ENCODE peak calls at places on chromosomes 2 and 18, in ten cellular contexts. F is tibial nerve, Q is lower leg skin, S is adrenal gland, Z is breast epithelium, A is uterus, P is right lobe of liver, J is HCT116, L is thyroid gland, E is transverse colon. M is an unnamed sample.

GRCh38 chr2:54984476-54984875 is 65.8 kb downstream of the RTN4 start:
- DNase-seq in L (no peak), A (no peak), Q (no peak), J (no peak), F (no peak), S (no peak), P (no peak), Z (no peak), E (no peak), M (no peak)

GRCh38 chr2:118750959-118751565 is 96.4 kb downstream of the EN1 start:
- DNase-seq in L (no peak), A (no peak), Q (no peak), S (no peak), E (no peak), P (no peak), Z (no peak), F (no peak), J (no peak), M (no peak)

GRCh38 chr2:162282765-162283425 is 35.6 kb downstream of the IFIH1 start:
- DNase-seq in A (no peak), Q (no peak), S (no peak), J (no peak), L (no peak), E (no peak), F (no peak), P (no peak), Z (no peak), M (no peak)

GRCh38 chr2:102018823-102019445 is 27.2 kb downstream of the IL1R2 start:
- DNase-seq in Q (no peak), E (no peak), P (no peak), F (no peak), S (no peak), J (no peak), L (no peak), A (no peak), Z (no peak), M (no peak)

GRCh38 chr18:66742832-66743231 is 138.9 kb upstream of the CDH19 start:
- DNase-seq in Z (no peak), S (no peak), L (no peak), A (no peak), Q (no peak), F (no peak), E (no peak), J (no peak), P (no peak), M (no peak)

GRCh38 chr2:15734871-15735737 is 143.4 kb downstream of the DDX1 start:
- DNase-seq in Z (no peak), E (no peak), J (no peak), L (no peak), Q (no peak), P (no peak), A (no peak), S (no peak), F (no peak), M (no peak)

GRCh38 chr2:27889774-27890145 is 427 bp downstream of the RBKS start:
- DNase-seq in Q (peak), S (peak), F (no peak), E (no peak), J (no peak), L (peak), Z (no peak), A (no peak), P (peak), M (no peak)

GRCh38 chr2:234548720-234549420 is 52.0 kb upstream of the ARL4C start:
- DNase-seq in F (no peak), A (peak), P (no peak), S (no peak), Q (peak), E (no peak), Z (no peak), L (no peak), J (no peak), M (peak)

GRCh38 chr2:127650785-127651380 is 4.9 kb downstream of the GPR17 start:
- DNase-seq in F (no peak), Q (no peak), E (no peak), S (no peak), A (no peak), J (no peak), Z (no peak), P (peak), L (peak), M (no peak)

GRCh38 chr2:230975927-230976326 is 20.0 kb upstream of the SPATA3 start:
- DNase-seq in Z (no peak), P (no peak), S (no peak), E (no peak), L (no peak), A (no peak), J (no peak), F (no peak), Q (no peak), M (no peak)

GRCh38 chr2:230976671-230977171 is 19.2 kb upstream of the SPATA3 start:
- DNase-seq in F (no peak), Z (no peak), S (no peak), Q (no peak), P (no peak), A (no peak), J (no peak), E (no peak), L (no peak), M (no peak)

GRCh38 chr2:230969673-230970015 is 26.3 kb upstream of the SPATA3 start:
- DNase-seq in J (no peak), P (no peak), Q (no peak), A (no peak), S (no peak), Z (no peak), E (no peak), F (no peak), L (no peak), M (no peak)

GRCh38 chr2:230972046-230972445 is 23.9 kb upstream of the SPATA3 start:
- DNase-seq in Z (no peak), F (no peak), Q (no peak), P (no peak), S (no peak), E (no peak), J (no peak), L (no peak), A (no peak), M (no peak)

GRCh38 chr2:230974096-230974913 is 21.6 kb upstream of the SPATA3 start:
- DNase-seq in E (peak), F (no peak), Q (no peak), J (no peak), L (no peak), P (no peak), A (no peak), S (no peak), Z (no peak), M (no peak)
- H3K4me3 ChIP-seq in E (no peak), F (no peak), Q (no peak), J (no peak), L (no peak), P (no peak), A (no peak), S (no peak), Z (no peak), M (no peak)

GRCh38 chr2:218322756-218323525 is 30.6 kb upstream of the TMBIM1 start:
- DNase-seq in Q (peak), S (peak), L (peak), P (peak), E (peak), J (peak), A (peak), F (peak), Z (peak), M (peak)
- TF ChIP-seq POLR2A in Q (no peak), S (no peak), L (peak), P (peak), E (peak), J (no peak), A (peak), F (no peak), Z (no peak), M (no peak)

DNA sequence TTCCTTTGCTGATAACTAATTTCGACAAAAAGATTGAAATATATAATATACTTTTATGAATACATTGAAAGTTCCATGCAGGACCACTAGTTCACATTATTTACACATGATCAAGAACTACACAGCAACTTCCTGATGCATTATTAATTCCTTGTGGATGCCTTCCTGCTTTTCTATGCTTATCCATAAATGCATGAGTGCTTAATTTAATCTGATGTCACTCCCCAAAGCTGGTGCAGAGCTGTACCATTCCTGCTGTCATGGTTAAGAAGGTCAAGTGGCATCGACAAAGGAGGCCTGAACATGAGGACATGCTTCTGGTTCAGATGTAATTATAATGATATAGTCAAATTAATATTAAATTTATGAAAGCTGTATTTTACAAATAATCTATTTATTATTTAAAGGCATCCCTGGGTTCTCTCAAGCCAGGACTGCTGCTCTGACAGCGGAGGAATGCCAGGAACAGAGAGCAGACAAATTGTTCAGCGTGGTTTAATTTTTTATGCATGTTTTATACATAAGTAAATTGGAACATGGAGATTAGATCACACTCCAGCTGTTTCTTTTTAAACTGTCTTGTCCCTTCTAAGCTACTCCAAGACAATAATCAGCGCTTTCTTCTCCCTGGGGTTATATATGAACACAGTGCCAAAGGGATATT is 307.3 kb upstream of the CNTNAP5 start:
- DNase-seq in J (no peak), Z (no peak), P (no peak), Q (no peak), S (no peak), F (no peak), A (no peak), L (no peak), E (no peak), M (no peak)
- H3K4me3 ChIP-seq in J (no peak), Z (no peak), P (no peak), Q (no peak), S (no peak), F (no peak), A (no peak), L (no peak), E (no peak), M (no peak)

GRCh38 chr18:76878426-76878825 is 56.1 kb downstream of the ZNF236 start:
- DNase-seq in L (no peak), Q (no peak), J (no peak), S (no peak), A (no peak), E (no peak), Z (no peak), P (no peak), F (no peak), M (no peak)
- TF ChIP-seq POLR2A in L (no peak), Q (no peak), J (no peak), S (no peak), A (no peak), E (no peak), Z (no peak), P (no peak), F (no peak), M (no peak)

GRCh38 chr2:99611034-99611433 is 121.2 kb upstream of the REV1 start:
- DNase-seq in E (no peak), Q (no peak), S (no peak), P (no peak), F (no peak), A (no peak), L (no peak), Z (no peak), J (no peak), M (no peak)

GRCh38 chr2:99607454-99607853 is 117.6 kb upstream of the REV1 start:
- DNase-seq in S (no peak), E (no peak), L (no peak), F (no peak), J (no peak), A (no peak), P (no peak), Z (no peak), Q (no peak), M (no peak)

GRCh38 chr2:99608861-99609260 is 119.0 kb upstream of the REV1 start:
- DNase-seq in Q (no peak), P (no peak), J (no peak), F (no peak), A (no peak), Z (no peak), S (no peak), L (no peak), E (no peak), M (no peak)

GRCh38 chr2:99609851-99610381 is 120.1 kb upstream of the REV1 start:
- DNase-seq in L (no peak), Q (no peak), E (no peak), P (no peak), S (no peak), A (no peak), F (no peak), Z (no peak), J (no peak), M (no peak)

DNA sequence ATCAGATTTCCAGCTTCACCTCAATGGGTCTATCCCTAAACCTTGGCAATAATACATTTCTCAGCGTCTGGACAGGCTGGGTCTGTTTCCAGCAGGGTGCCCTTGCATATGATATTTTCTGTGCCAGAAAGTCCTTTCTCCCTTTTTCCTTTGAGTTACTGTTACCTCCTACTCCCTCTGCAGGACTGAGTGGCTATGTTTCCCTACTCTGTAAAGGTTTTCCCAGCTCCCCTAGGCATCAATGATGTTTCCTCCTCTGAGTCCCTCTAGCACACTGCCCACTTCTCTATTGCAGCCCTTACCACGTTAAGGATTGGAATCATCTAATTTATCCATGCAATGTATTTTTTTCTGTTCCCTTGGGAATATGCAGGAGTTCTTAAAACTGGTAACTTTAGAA is 118.3 kb upstream of the REV1 start:
- DNase-seq in S (no peak), L (no peak), E (no peak), F (no peak), Z (no peak), Q (no peak), J (no peak), P (no peak), A (no peak), M (no peak)
- H3K4me3 ChIP-seq in S (no peak), L (no peak), E (no peak), F (no peak), Z (no peak), Q (no peak), J (no peak), P (no peak), A (no peak), M (no peak)

DNA sequence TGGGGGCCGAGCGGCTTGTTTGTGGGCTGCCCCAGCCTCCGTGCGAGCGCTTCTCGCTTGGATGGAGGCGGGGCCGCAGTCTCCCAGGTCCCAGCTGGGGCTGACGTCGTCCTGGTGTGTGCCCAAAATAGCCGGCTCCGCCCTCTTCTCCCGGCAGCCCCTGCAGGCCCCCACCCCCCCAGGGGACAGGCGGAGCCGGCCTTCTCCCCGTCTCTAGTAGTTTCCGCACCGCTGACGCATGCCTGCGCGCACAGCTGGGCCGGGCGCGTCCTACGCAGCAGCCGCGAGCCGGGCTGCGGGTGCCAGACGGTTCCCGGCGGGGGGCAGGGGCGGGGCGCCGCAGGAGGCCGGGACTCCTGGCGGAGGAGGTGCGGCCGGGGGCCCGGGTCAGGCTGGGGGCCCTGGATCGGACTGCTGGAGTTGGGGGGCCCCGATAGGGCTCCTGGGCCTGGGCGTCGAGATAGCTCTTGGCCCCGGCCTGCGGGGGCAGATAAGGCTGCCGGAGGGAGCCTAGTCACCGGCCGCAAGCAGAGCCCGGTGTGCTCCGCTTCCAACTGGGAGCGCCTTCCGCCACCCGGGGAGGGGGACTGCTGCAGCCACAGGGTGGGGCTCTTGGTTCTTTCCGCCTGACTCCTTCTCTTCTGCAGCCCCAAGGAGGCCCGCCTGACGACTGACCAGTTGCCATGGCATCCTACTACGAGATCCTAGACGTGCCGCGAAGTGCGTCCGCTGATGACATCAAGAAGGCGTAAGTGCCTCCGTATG is at the start of gene DNAJB2:
- DNase-seq in F (peak), J (peak), S (peak), E (peak), L (peak), P (peak), A (peak), Q (peak), Z (peak), M (peak)
- TF ChIP-seq POLR2A in F (peak), J (no peak), S (peak), E (peak), L (peak), P (peak), A (peak), Q (no peak), Z (peak), M (no peak)

GRCh38 chr2:74374509-74375205 is 5.5 kb downstream of the DCTN1 start:
- DNase-seq in F (peak), Q (peak), E (peak), A (peak), L (peak), P (no peak), Z (no peak), S (peak), J (no peak), M (peak)
- H3K4me3 ChIP-seq in F (peak), Q (no peak), E (no peak), A (peak), L (no peak), P (no peak), Z (peak), S (no peak), J (no peak), M (peak)

GRCh38 chr2:241506793-241507429 is 1.5 kb downstream of the STK25 start:
- DNase-seq in E (no peak), Q (no peak), S (no peak), A (no peak), F (no peak), L (no peak), Z (no peak), J (no peak), P (no peak), M (no peak)
- TF ChIP-seq POLR2A in E (no peak), Q (no peak), S (no peak), A (no peak), F (no peak), L (no peak), Z (no peak), J (no peak), P (no peak), M (no peak)

DNA sequence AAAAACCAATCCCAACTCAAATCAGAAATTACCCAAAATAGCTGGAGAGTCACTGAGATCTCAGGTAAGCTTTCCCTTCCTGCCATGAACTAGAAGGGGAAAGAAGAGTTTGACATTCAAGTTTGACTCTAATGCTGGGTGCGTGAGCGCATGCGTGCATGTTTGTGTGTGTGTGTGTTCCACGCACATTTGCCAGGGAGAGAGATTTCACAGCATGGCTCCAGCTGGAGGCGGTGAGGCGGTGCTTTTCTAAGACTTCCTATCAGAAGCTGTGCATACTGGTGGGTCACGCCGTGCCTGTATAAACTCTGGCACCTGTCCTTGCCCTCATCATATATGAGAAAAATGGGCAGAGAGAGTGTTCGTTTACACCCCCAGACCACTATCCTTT is 116.2 kb downstream of the MSH2 start:
- DNase-seq in P (no peak), J (no peak), A (no peak), Q (no peak), E (no peak), Z (no peak), F (no peak), L (no peak), S (no peak), M (no peak)
- H3K4me3 ChIP-seq in P (no peak), J (no peak), A (no peak), Q (no peak), E (no peak), Z (no peak), F (no peak), L (no peak), S (no peak), M (no peak)